ENCODE peak calls at places on chromosome 10, in six cellular contexts. C is LHCN-M2, F is tibial nerve, V is iris pigment epithelial cell, I is GM19239, Y is astrocyte of the spinal cord. J is an unnamed sample.

GRCh38 chr10:103757531-103758293 is 97.7 kb downstream of the SH3PXD2A start:
- DNase-seq in C (peak; percentile 85), F (peak; percentile 27), V (peak; percentile 80), I (no peak), Y (peak; percentile 87), J (no peak)

GRCh38 chr10:13018171-13018570 is 16.7 kb upstream of the CCDC3 start:
- DNase-seq in C (no peak), F (no peak), V (no peak), I (no peak), Y (peak; percentile 47), J (no peak)

GRCh38 chr10:101230185-101230917 is 1.1 kb upstream of the LBX1 start:
- DNase-seq in C (peak; percentile 43), F (no peak), V (no peak), I (no peak), Y (no peak), J (no peak)

GRCh38 chr10:85946713-85947326 is 419.8 kb downstream of the GRID1 start:
- DNase-seq in C (no peak), F (no peak), V (no peak), I (peak; percentile 31), Y (no peak), J (peak; percentile 87)

GRCh38 chr10:62818426-62819011 is 2.4 kb upstream of the EGR2 start:
- DNase-seq in C (no peak), F (no peak), V (no peak), I (no peak), Y (no peak), J (no peak)

GRCh38 chr10:110811791-110812581 is 59.7 kb upstream of the PDCD4 start:
- DNase-seq in C (no peak), F (peak; percentile 46), V (no peak), I (no peak), Y (peak; percentile 16), J (no peak)

GRCh38 chr10:88791924-88792323 is 10.6 kb upstream of the LIPM start:
- DNase-seq in C (peak; percentile 46), F (no peak), V (peak; percentile 25), I (no peak), Y (no peak), J (peak; percentile 17)

GRCh38 chr10:108970016-108970415 is 953.3 kb downstream of the XPNPEP1 start:
- DNase-seq in C (peak; percentile 26), F (no peak), V (peak; percentile 4), I (no peak), Y (peak; percentile 15), J (no peak)

GRCh38 chr10:129977794-129978193 is 13.7 kb upstream of the EBF3 start:
- DNase-seq in C (no peak), F (no peak), V (no peak), I (no peak), Y (no peak), J (no peak)

J was measured in GM12878.